ENCODE peak calls at places on chromosomes 12 and 14, in four cellular contexts. F is A549, V is HepG2, Q is K562. N is an unnamed sample.

GRCh38 chr14:102046337-102047278 is 40.2 kb downstream of the HSP90AA1 start:
- DNase-seq in F (peak), Q (peak), V (peak), N (peak)

GRCh38 chr14:90239139-90239538 is 17.2 kb upstream of the PSMC1 start:
- DNase-seq in Q (no peak), V (no peak), F (no peak), N (no peak)

GRCh38 chr12:63865448-63865847 is 20.9 kb downstream of the SRGAP1 start:
- DNase-seq in F (no peak), Q (no peak), V (no peak), N (no peak)

GRCh38 chr12:130298322-130298721 is 39.4 kb upstream of the PIWIL1 start:
- DNase-seq in F (no peak), Q (no peak), V (no peak), N (no peak)

GRCh38 chr14:41817626-41818025 is 210.9 kb downstream of the LRFN5 start:
- DNase-seq in F (no peak), V (no peak), Q (no peak), N (no peak)

GRCh38 chr14:43803076-43803689 is 703.9 kb downstream of the FSCB start:
- DNase-seq in V (no peak), Q (no peak), F (no peak), N (no peak)

GRCh38 chr14:86796221-86797074 is 1196.5 kb downstream of the GALC start:
- DNase-seq in Q (no peak), V (peak), F (no peak), N (no peak)

GRCh38 chr12:4505381-4505986 is 33.2 kb upstream of the RAD51AP1 start:
- DNase-seq in F (no peak), V (no peak), Q (no peak), N (no peak)

DNA sequence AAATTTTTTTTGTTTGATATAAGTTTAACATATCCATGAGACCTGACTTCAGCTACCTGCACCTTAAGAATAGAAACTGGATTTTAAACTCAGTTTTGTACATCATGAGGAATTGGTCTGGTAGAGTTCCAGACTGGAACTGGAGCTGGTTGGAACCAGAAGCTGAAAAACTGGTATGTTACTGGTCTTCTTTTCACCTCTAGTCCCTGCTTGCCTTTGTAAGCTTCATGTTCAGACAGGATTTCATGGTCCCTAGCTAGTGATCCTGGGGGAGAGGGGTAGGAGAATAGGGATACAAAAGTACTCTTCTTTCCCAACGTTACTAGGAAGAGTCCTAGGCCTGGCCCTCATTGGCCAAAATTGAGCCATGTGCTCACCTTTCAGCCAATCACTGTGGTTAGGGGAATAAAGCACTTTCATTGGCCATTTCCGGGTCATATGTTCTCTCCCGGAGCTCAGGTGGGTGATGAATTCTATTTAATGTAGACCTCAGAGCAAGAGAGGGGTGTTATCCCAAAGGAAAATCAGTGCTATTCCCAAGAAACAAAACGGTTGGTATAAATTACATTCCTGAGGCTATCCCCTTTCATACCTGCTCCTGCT is 36.9 kb upstream of the APPL2 start:
- DNase-seq in F (no peak), Q (no peak), V (no peak), N (no peak)
- TF ChIP-seq HMGXB4 in F (no peak), Q (no peak), V (no peak), N (no peak)

GRCh38 chr12:49223122-49223521 is 34.2 kb upstream of the TUBA1A start:
- DNase-seq in Q (no peak), F (no peak), V (no peak), N (no peak)

GRCh38 chr12:49223590-49224369 is 34.9 kb upstream of the TUBA1A start:
- DNase-seq in V (no peak), F (no peak), Q (no peak), N (no peak)

GRCh38 chr12:49228653-49229052 is 36.2 kb upstream of the TUBA1C start:
- DNase-seq in V (no peak), F (no peak), Q (no peak), N (no peak)

GRCh38 chr12:49227701-49228100 is 37.2 kb upstream of the TUBA1C start:
- DNase-seq in V (no peak), Q (no peak), F (no peak), N (no peak)

DNA sequence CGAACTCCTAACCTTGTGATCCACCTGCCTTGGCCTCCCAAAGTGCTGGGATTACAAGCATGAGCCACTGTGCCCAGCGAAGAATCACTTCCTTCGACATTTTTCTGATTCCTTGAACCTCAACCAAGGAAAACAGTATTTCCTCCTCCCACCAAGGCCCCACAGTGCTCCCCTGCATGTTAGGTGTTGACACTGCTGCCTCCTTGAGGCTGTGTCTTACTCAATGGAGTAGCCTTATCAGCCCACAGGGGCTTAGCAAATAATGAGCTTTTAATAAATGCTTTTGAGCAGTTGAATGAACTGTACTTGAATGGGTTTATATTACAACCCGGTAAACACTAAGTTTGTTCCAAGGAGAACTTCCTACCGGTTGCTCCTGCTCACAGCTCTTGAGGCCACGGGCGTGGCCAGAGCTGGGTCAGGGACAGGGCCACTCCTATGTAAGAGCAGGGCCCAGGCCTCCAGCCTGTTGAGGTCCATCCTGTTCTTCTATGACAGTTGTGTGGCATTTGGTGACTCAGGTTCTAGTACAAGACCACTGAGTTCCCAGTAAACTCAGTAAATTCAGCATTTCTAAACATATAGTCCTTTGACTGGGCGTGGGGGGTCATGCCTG is 36.8 kb upstream of the TUBA1A start:
- DNase-seq in F (no peak), V (no peak), Q (peak), N (no peak)
- TF ChIP-seq HMGXB4 in F (no peak), V (no peak), Q (no peak), N (no peak)

GRCh38 chr12:114735011-114735410 is 51.0 kb upstream of the TBX3 start:
- DNase-seq in F (no peak), V (no peak), Q (no peak), N (no peak)
- TF ChIP-seq HMGXB4 in F (no peak), V (no peak), Q (no peak), N (no peak)

GRCh38 chr12:20716037-20716436 is 20.9 kb downstream of the SLCO1C1 start:
- DNase-seq in Q (no peak), V (no peak), F (no peak), N (peak)

GRCh38 chr12:20716985-20717384 is 21.9 kb downstream of the SLCO1C1 start:
- DNase-seq in V (no peak), F (no peak), Q (no peak), N (no peak)

GRCh38 chr12:20711846-20712245 is 16.7 kb downstream of the SLCO1C1 start:
- DNase-seq in V (no peak), F (no peak), Q (no peak), N (no peak)
- TF ChIP-seq HMGXB4 in V (no peak), F (no peak), Q (no peak), N (no peak)

GRCh38 chr12:104190641-104191176 is 24.9 kb upstream of the TXNRD1 start:
- DNase-seq in Q (no peak), V (no peak), F (no peak), N (no peak)
- TF ChIP-seq HMGXB4 in Q (no peak), V (no peak), F (no peak), N (no peak)

DNA sequence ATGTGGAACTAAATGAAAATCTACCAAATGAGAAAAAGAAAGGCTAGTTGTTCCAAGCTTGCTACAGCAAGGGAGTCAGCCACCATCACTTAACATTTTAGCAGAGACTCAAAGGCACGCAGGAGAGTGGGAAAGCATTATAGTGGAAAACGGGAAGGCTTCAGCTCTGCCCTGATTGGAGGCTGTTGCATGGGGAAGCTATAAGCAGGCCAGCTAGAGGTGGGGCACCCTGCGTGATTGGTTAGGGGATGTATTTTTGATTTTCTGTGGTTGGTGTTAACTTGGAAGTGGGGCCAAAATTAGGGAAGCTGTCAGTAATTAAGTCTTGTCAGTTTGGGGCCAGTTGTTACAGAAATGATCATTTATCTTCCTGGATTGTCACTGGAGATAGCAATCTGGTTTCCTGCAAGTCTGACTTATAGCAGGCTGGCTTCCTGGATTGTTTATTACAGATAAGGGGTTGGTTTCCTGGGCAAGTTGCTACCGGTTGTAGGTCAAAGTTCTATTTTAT is 93.9 kb downstream of the FAR2 start:
- DNase-seq in V (no peak), F (no peak), Q (peak), N (no peak)
- TF ChIP-seq HMGXB4 in V (no peak), F (no peak), Q (no peak), N (no peak)

N was measured in WTC11.